ENCODE peak calls at places on chromosomes 6 and 20, in six cellular contexts. Q is prostate gland, A is breast epithelium, K is tibial nerve, T is psoas muscle, Z is adrenal gland. M is an unnamed sample.

GRCh38 chr20:38134427-38135281 is 30.4 kb downstream of the TGM2 start:
- DNase-seq in Q (no peak), A (no peak), K (no peak), T (no peak), Z (no peak), M (no peak)

GRCh38 chr6:158942349-158942748 is 57.7 kb downstream of the RSPH3 start:
- DNase-seq in Q (no peak), A (no peak), K (no peak), T (no peak), Z (no peak), M (no peak)

GRCh38 chr6:110682460-110682853 is 132.8 kb downstream of the CDK19 start:
- DNase-seq in Q (peak; percentile 86), A (peak; percentile 47), K (peak; percentile 92), T (no peak), Z (peak; percentile 83), M (peak; percentile 82)

GRCh38 chr6:111846511-111847409 is 26.5 kb downstream of the FYN start:
- DNase-seq in Q (no peak), A (no peak), K (no peak), T (peak; percentile 17), Z (no peak), M (no peak)

GRCh38 chr6:131762984-131763383 is 44.8 kb upstream of the ENPP1 start:
- DNase-seq in Q (no peak), A (no peak), K (no peak), T (no peak), Z (no peak), M (no peak)

GRCh38 chr20:7841967-7842301 is 98.3 kb downstream of the HAO1 start:
- DNase-seq in Q (no peak), A (no peak), K (no peak), T (peak; percentile 19), Z (peak; percentile 7), M (no peak)

GRCh38 chr20:63810730-63811490 is 20.2 kb downstream of the ZBTB46 start:
- DNase-seq in Q (no peak), A (no peak), K (no peak), T (no peak), Z (no peak), M (peak; percentile 52)

GRCh38 chr6:1297746-1298145 is 14.2 kb upstream of the FOXQ1 start:
- DNase-seq in Q (no peak), A (no peak), K (no peak), T (no peak), Z (no peak), M (no peak)

GRCh38 chr6:27830212-27830664 is 82.0 kb downstream of the OR2B2 start:
- DNase-seq in Q (no peak), A (no peak), K (no peak), T (no peak), Z (no peak), M (no peak)

GRCh38 chr20:22402550-22402949 is 181.8 kb downstream of the FOXA2 start:
- DNase-seq in Q (no peak), A (no peak), K (no peak), T (no peak), Z (no peak), M (no peak)

GRCh38 chr6:30260036-30260504 is 46.9 kb upstream of the TRIM26 start:
- DNase-seq in Q (peak; percentile 5), A (no peak), K (no peak), T (no peak), Z (no peak), M (no peak)

GRCh38 chr6:111918825-111919224 is 45.6 kb upstream of the FYN start:
- DNase-seq in Q (no peak), A (no peak), K (no peak), T (peak; percentile 39), Z (no peak), M (no peak)

GRCh38 chr20:35320396-35321126 is 28.3 kb upstream of the FAM83C start:
- DNase-seq in Q (no peak), A (no peak), K (no peak), T (no peak), Z (no peak), M (no peak)
- H3K4me1 ChIP-seq in Q (peaks cover 6% of the 10 kb centered on the region), A (no peaks in the 10 kb centered on the region), K (no peaks in the 10 kb centered on the region), T (peaks cover 20% of the 10 kb centered on the region), Z (no peaks in the 10 kb centered on the region), M (no peaks in the 10 kb centered on the region)

GRCh38 chr6:17885079-17885478 is 102.4 kb downstream of the KIF13A start:
- DNase-seq in Q (no peak), A (no peak), K (no peak), T (no peak), Z (no peak), M (no peak)

GRCh38 chr6:17884501-17885039 is 102.9 kb downstream of the KIF13A start:
- DNase-seq in Q (no peak), A (no peak), K (no peak), T (no peak), Z (no peak), M (no peak)

GRCh38 chr6:17883665-17884500 is 103.6 kb downstream of the KIF13A start:
- DNase-seq in Q (no peak), A (no peak), K (no peak), T (no peak), Z (no peak), M (no peak)

GRCh38 chr6:17885889-17886576 is 101.4 kb downstream of the KIF13A start:
- DNase-seq in Q (no peak), A (no peak), K (no peak), T (no peak), Z (no peak), M (no peak)

GRCh38 chr6:17886891-17887290 is 100.5 kb downstream of the KIF13A start:
- DNase-seq in Q (no peak), A (no peak), K (no peak), T (no peak), Z (no peak), M (no peak)
- H3K27ac ChIP-seq in Q (no peak overlapping the region), A (no peak overlapping the region), K (no peak overlapping the region), T (no peak overlapping the region), Z (no peak overlapping the region), M (no peak overlapping the region)

GRCh38 chr20:50023116-50023802 is 40.5 kb downstream of the SNAI1 start:
- DNase-seq in Q (no peak), A (peak; percentile 22), K (no peak), T (no peak), Z (no peak), M (no peak)

GRCh38 chr20:50029697-50030428 is 47.1 kb downstream of the SNAI1 start:
- DNase-seq in Q (no peak), A (no peak), K (peak; percentile 50), T (peak; percentile 77), Z (peak; percentile 92), M (no peak)

GRCh38 chr20:50029083-50029696 is 46.4 kb downstream of the SNAI1 start:
- DNase-seq in Q (no peak), A (no peak), K (no peak), T (no peak), Z (no peak), M (no peak)

GRCh38 chr20:50027611-50028105 is 44.9 kb downstream of the SNAI1 start:
- DNase-seq in Q (no peak), A (peak; percentile 53), K (no peak), T (peak; percentile 65), Z (peak; percentile 95), M (no peak)

DNA sequence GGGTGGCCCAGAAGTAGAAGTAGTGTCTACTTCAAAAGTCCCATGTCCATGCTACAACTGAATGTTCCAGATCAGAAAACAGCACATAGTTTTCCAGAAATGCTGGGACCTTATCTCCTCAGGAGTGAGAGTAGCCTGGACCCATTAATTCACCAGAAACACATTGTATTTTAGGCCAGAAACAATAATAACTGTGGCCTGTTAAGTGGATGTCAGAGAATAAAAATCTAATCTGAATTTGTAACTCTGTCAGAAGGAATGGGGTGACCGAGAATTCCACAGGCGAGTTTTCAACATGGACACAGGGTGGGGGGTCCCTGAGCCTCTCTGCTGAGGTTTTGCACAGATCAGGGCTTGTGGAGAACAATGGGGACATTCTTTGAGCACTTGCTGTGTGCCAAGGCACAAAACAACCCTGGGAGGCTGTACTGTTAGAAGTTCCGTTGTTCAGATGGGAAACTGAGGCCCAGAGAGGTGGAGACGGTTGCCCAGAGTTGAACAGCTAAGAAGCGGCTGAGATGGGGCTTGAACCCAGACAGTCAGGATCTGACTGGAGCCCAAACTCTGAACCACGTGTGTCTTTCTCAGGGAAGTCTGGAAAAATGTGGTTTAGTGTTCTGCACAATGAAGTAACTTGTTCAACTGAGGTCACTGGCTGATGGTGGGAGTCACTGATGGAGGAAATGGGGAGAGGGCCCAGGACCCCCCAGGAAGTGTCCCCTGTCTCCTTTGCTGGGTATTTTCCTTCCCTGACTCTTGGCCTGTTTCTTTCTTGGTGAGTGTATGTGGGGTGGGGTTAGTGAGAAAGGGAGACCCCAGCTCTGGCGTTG is 44.2 kb downstream of the SNAI1 start:
- DNase-seq in Q (no peak), A (no peak), K (no peak), T (no peak), Z (no peak), M (no peak)
- H3K4me1 ChIP-seq in Q (no peaks in the 10 kb centered on the region), A (no peaks in the 10 kb centered on the region), K (peaks cover 32% of the 10 kb centered on the region), T (peaks cover 12% of the 10 kb centered on the region), Z (peaks cover 26% of the 10 kb centered on the region), M (peaks cover 3% of the 10 kb centered on the region)

DNA sequence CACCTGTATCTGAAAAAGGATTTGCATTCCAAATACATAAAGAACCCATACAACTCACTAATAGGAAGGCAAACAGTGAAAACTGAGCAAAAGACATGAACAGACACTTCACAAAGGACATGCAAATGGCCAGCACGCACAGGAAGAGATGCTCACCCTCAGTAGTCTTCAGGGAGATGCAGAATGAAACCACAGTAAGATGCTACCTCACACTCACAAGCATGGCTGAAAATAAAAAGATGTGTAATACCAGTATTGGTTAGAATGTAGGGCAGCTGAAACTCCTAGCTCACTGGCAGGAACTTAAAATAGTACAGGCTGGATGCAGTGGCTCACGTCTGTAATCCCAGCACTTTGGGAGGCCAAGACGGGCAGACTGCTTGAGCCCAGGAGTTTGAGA is 64.6 kb downstream of the SNX5 start:
- DNase-seq in Q (no peak), A (no peak), K (no peak), T (no peak), Z (no peak), M (no peak)
- H3K27ac ChIP-seq in Q (no peak overlapping the region), A (no peak overlapping the region), K (no peak overlapping the region), T (peak overlapping the region; percentile 33), Z (no peak overlapping the region), M (no peak overlapping the region)

GRCh38 chr20:47136782-47137181 is 219.7 kb downstream of the ZMYND8 start:
- DNase-seq in Q (no peak), A (no peak), K (no peak), T (no peak), Z (no peak), M (no peak)

GRCh38 chr20:47141350-47141921 is 215.1 kb downstream of the ZMYND8 start:
- DNase-seq in Q (no peak), A (no peak), K (no peak), T (no peak), Z (no peak), M (no peak)

GRCh38 chr20:47133809-47134456 is 222.6 kb downstream of the ZMYND8 start:
- DNase-seq in Q (no peak), A (no peak), K (no peak), T (peak; percentile 25), Z (no peak), M (no peak)

GRCh38 chr20:47139934-47140333 is 216.6 kb downstream of the ZMYND8 start:
- DNase-seq in Q (no peak), A (no peak), K (no peak), T (no peak), Z (no peak), M (no peak)

GRCh38 chr20:47137231-47137865 is 219.2 kb downstream of the ZMYND8 start:
- DNase-seq in Q (no peak), A (no peak), K (no peak), T (no peak), Z (no peak), M (no peak)
- H3K4me1 ChIP-seq in Q (no peaks in the 10 kb centered on the region), A (no peaks in the 10 kb centered on the region), K (peaks cover 7% of the 10 kb centered on the region), T (no peaks in the 10 kb centered on the region), Z (no peaks in the 10 kb centered on the region), M (no peaks in the 10 kb centered on the region)

M was measured in testis.